ENCODE peak calls at places on chromosomes 7 and 10, in eight cellular contexts. I is occipital lobe, V is left ventricle myocardium superior, L is hepatocyte, Y is immature natural killer cell, B is GM13976, O is left ventricle myocardium inferior, E is amniotic stem cell. D is an unnamed sample.

GRCh38 chr10:88070080-88070880 is 206.9 kb downstream of the PTEN start:
- DNase-seq in I (no peak), Y (no peak), O (no peak), E (no peak), L (peak), V (no peak), B (no peak), D (peak)

GRCh38 chr7:130341882-130342281 is 2.7 kb upstream of the CPA5 start:
- DNase-seq in Y (no peak), B (no peak), L (no peak), O (no peak), I (no peak), E (no peak), V (no peak), D (no peak)

GRCh38 chr7:15643000-15643705 is 43.3 kb downstream of the MEOX2 start:
- DNase-seq in L (no peak), Y (no peak), O (no peak), E (no peak), B (no peak), I (no peak), V (no peak), D (no peak)

GRCh38 chr7:102467581-102468415 is 3.0 kb downstream of the LRWD1 start:
- DNase-seq in L (no peak), O (no peak), V (peak), B (no peak), E (no peak), Y (no peak), I (no peak), D (no peak)

GRCh38 chr7:100475549-100475948 is 3.5 kb downstream of the TSC22D4 start:
- DNase-seq in O (peak), I (no peak), E (no peak), L (peak), Y (no peak), V (peak), B (no peak), D (no peak)

GRCh38 chr7:153130052-153130451 is 370.5 kb downstream of the ACTR3B start:
- DNase-seq in O (no peak), I (no peak), E (no peak), V (no peak), Y (no peak), L (no peak), B (no peak), D (no peak)

GRCh38 chr10:61918140-61918539 is 16.6 kb downstream of the ARID5B start:
- DNase-seq in L (no peak), Y (no peak), B (no peak), I (no peak), E (no peak), O (no peak), V (no peak), D (no peak)

GRCh38 chr7:18320971-18321567 is 174.5 kb upstream of the HDAC9 start:
- DNase-seq in L (peak), O (no peak), V (no peak), E (peak), B (peak), I (no peak), Y (peak), D (peak)

GRCh38 chr7:114107522-114107921 is 188.7 kb upstream of the PPP1R3A start:
- DNase-seq in I (no peak), Y (no peak), O (no peak), V (no peak), E (no peak), L (no peak), B (no peak), D (no peak)

GRCh38 chr7:2967705-2968104 is 76.0 kb downstream of the CARD11 start:
- DNase-seq in L (no peak), V (no peak), E (no peak), I (no peak), Y (no peak), B (no peak), O (no peak), D (no peak)

GRCh38 chr7:140610204-140611165 is 30.1 kb downstream of the DENND2A start:
- DNase-seq in Y (no peak), E (no peak), B (no peak), O (no peak), L (no peak), V (no peak), I (no peak), D (no peak)

GRCh38 chr10:90051474-90051873 is 350.1 kb downstream of the KIF20B start:
- DNase-seq in E (no peak), L (no peak), B (no peak), I (no peak), O (no peak), Y (no peak), V (no peak), D (no peak)

GRCh38 chr10:97292097-97292861 is at the start of gene ARHGAP19:
- DNase-seq in O (peak), L (peak), B (peak), I (peak), Y (peak), V (peak), E (peak), D (peak)

GRCh38 chr10:94085288-94085687 is 91.6 kb downstream of the PLCE1 start:
- DNase-seq in E (no peak), I (no peak), Y (no peak), O (no peak), V (no peak), L (no peak), B (no peak), D (no peak)

GRCh38 chr7:71851776-71852548 is 560.2 kb downstream of the CALN1 start:
- DNase-seq in B (no peak), Y (no peak), L (no peak), V (no peak), O (no peak), E (no peak), I (no peak), D (no peak)

GRCh38 chr10:29319205-29319781 is 30.4 kb downstream of the LYZL1 start:
- DNase-seq in O (no peak), Y (no peak), I (no peak), L (no peak), E (no peak), B (no peak), V (no peak), D (no peak)

GRCh38 chr7:128911441-128912031 is 1.0 kb upstream of the KCP start:
- DNase-seq in I (no peak), B (no peak), Y (no peak), V (peak), O (peak), E (no peak), L (peak), D (no peak)

GRCh38 chr7:158353606-158354570 is 233.7 kb downstream of the PTPRN2 start:
- DNase-seq in E (no peak), I (no peak), V (peak), B (no peak), Y (no peak), L (no peak), O (no peak), D (no peak)

GRCh38 chr7:28921822-28922221 is 36.3 kb downstream of the TRIL start:
- DNase-seq in O (no peak), E (peak), B (peak), I (peak), L (peak), V (no peak), Y (peak), D (peak)

GRCh38 chr10:127863231-127863825 is 29.4 kb downstream of the CLRN3 start:
- DNase-seq in B (no peak), O (no peak), E (no peak), L (no peak), V (no peak), I (no peak), Y (no peak), D (no peak)

GRCh38 chr7:29839302-29839701 is 33.0 kb downstream of the WIPF3 start:
- DNase-seq in O (peak), I (no peak), E (no peak), Y (no peak), L (no peak), B (no peak), V (peak), D (no peak)